ENCODE peak calls at places on chromosome 3, in nine cellular contexts. One of them, this sample, is unnamed.
A peak's percentile ranks its signal among the peaks of the same experiment; 100 is the strongest.

GRCh38 chr3:45992820-45993219 is 2.8 kb downstream of the FYCO1 start:
- DNase-seq in stimulated activated CD4-positive, alpha-beta T cell treated with anti-CD3 and anti-CD28 coated beads, Interleukin-12 subunit alpha, Interleukin-12 subunit beta, amount 100 ng/mL, for 24 hours: no peak
- DNase-seq in AG08395: peak; percentile 88
- DNase-seq in Right ventricle myocardium superior: no peak
- DNase-seq in neuronal stem cell: no peak
- DNase-seq in IMR-90: peak; percentile 63
- DNase-seq in iPS-NIHi11: no peak
- DNase-seq in fibroblast of pulmonary artery: peak; percentile 41
- DNase-seq in AG09309: peak; percentile 92
- DNase-seq in this sample: no peak

GRCh38 chr3:126156468-126156867 is 23.9 kb downstream of the ALDH1L1 start:
- DNase-seq in iPS-NIHi11: peak; percentile 56
- DNase-seq in AG08395: peak; percentile 13
- DNase-seq in fibroblast of pulmonary artery: no peak
- DNase-seq in AG09309: no peak
- DNase-seq in stimulated activated CD4-positive, alpha-beta T cell treated with anti-CD3 and anti-CD28 coated beads, Interleukin-12 subunit alpha, Interleukin-12 subunit beta, amount 100 ng/mL, for 24 hours: no peak
- DNase-seq in neuronal stem cell: no peak
- DNase-seq in IMR-90: no peak
- DNase-seq in Right ventricle myocardium superior: no peak
- DNase-seq in this sample: no peak

GRCh38 chr3:12906141-12906915 is 65.0 kb upstream of the RPL32 start:
- DNase-seq in stimulated activated CD4-positive, alpha-beta T cell treated with anti-CD3 and anti-CD28 coated beads, Interleukin-12 subunit alpha, Interleukin-12 subunit beta, amount 100 ng/mL, for 24 hours: no peak
- DNase-seq in iPS-NIHi11: no peak
- DNase-seq in Right ventricle myocardium superior: no peak
- DNase-seq in neuronal stem cell: no peak
- DNase-seq in AG09309: no peak
- DNase-seq in fibroblast of pulmonary artery: no peak
- DNase-seq in IMR-90: no peak
- DNase-seq in AG08395: no peak
- DNase-seq in this sample: no peak

GRCh38 chr3:82103241-82103640 is 341.8 kb upstream of the GBE1 start:
- DNase-seq in AG09309: no peak
- DNase-seq in fibroblast of pulmonary artery: no peak
- DNase-seq in Right ventricle myocardium superior: no peak
- DNase-seq in iPS-NIHi11: no peak
- DNase-seq in AG08395: no peak
- DNase-seq in IMR-90: no peak
- DNase-seq in stimulated activated CD4-positive, alpha-beta T cell treated with anti-CD3 and anti-CD28 coated beads, Interleukin-12 subunit alpha, Interleukin-12 subunit beta, amount 100 ng/mL, for 24 hours: no peak
- DNase-seq in neuronal stem cell: no peak
- DNase-seq in this sample: no peak

GRCh38 chr3:114651555-114651954 is 357.7 kb downstream of the TIGIT start:
- DNase-seq in Right ventricle myocardium superior: no peak
- DNase-seq in iPS-NIHi11: no peak
- DNase-seq in AG09309: no peak
- DNase-seq in stimulated activated CD4-positive, alpha-beta T cell treated with anti-CD3 and anti-CD28 coated beads, Interleukin-12 subunit alpha, Interleukin-12 subunit beta, amount 100 ng/mL, for 24 hours: no peak
- DNase-seq in neuronal stem cell: no peak
- DNase-seq in IMR-90: no peak
- DNase-seq in AG08395: no peak
- DNase-seq in fibroblast of pulmonary artery: no peak
- DNase-seq in this sample: no peak

GRCh38 chr3:155244206-155244605 is 49.3 kb downstream of the STRIT1 start:
- DNase-seq in stimulated activated CD4-positive, alpha-beta T cell treated with anti-CD3 and anti-CD28 coated beads, Interleukin-12 subunit alpha, Interleukin-12 subunit beta, amount 100 ng/mL, for 24 hours: no peak
- DNase-seq in neuronal stem cell: no peak
- DNase-seq in AG09309: no peak
- DNase-seq in IMR-90: peak; percentile 57
- DNase-seq in AG08395: no peak
- DNase-seq in Right ventricle myocardium superior: no peak
- DNase-seq in iPS-NIHi11: no peak
- DNase-seq in fibroblast of pulmonary artery: peak; percentile 50
- DNase-seq in this sample: no peak

GRCh38 chr3:14436954-14437281 is 34.5 kb downstream of the SLC6A6 start:
- DNase-seq in iPS-NIHi11: no peak
- DNase-seq in AG08395: no peak
- DNase-seq in IMR-90: no peak
- DNase-seq in stimulated activated CD4-positive, alpha-beta T cell treated with anti-CD3 and anti-CD28 coated beads, Interleukin-12 subunit alpha, Interleukin-12 subunit beta, amount 100 ng/mL, for 24 hours: no peak
- DNase-seq in Right ventricle myocardium superior: no peak
- DNase-seq in neuronal stem cell: no peak
- DNase-seq in AG09309: no peak
- DNase-seq in fibroblast of pulmonary artery: no peak
- DNase-seq in this sample: no peak

GRCh38 chr3:48662753-48663488 is at the start of gene CELSR3:
- DNase-seq in stimulated activated CD4-positive, alpha-beta T cell treated with anti-CD3 and anti-CD28 coated beads, Interleukin-12 subunit alpha, Interleukin-12 subunit beta, amount 100 ng/mL, for 24 hours: peak; percentile 11
- DNase-seq in neuronal stem cell: peak; percentile 90
- DNase-seq in fibroblast of pulmonary artery: peak; percentile 92
- DNase-seq in iPS-NIHi11: peak; percentile 73
- DNase-seq in AG08395: peak; percentile 80
- DNase-seq in IMR-90: peak; percentile 90
- DNase-seq in AG09309: peak; percentile 76
- DNase-seq in Right ventricle myocardium superior: peak; percentile 71
- DNase-seq in this sample: peak; percentile 78

GRCh38 chr3:37700849-37701248 is 160.8 kb upstream of the CTDSPL start:
- DNase-seq in fibroblast of pulmonary artery: peak; percentile 3
- DNase-seq in neuronal stem cell: no peak
- DNase-seq in iPS-NIHi11: no peak
- DNase-seq in AG09309: no peak
- DNase-seq in AG08395: peak; percentile 33
- DNase-seq in Right ventricle myocardium superior: no peak
- DNase-seq in stimulated activated CD4-positive, alpha-beta T cell treated with anti-CD3 and anti-CD28 coated beads, Interleukin-12 subunit alpha, Interleukin-12 subunit beta, amount 100 ng/mL, for 24 hours: no peak
- DNase-seq in IMR-90: no peak
- DNase-seq in this sample: no peak

GRCh38 chr3:185781759-185782158 is 43.1 kb downstream of the IGF2BP2 start:
- DNase-seq in neuronal stem cell: no peak
- DNase-seq in stimulated activated CD4-positive, alpha-beta T cell treated with anti-CD3 and anti-CD28 coated beads, Interleukin-12 subunit alpha, Interleukin-12 subunit beta, amount 100 ng/mL, for 24 hours: no peak
- DNase-seq in Right ventricle myocardium superior: no peak
- DNase-seq in fibroblast of pulmonary artery: peak; percentile 50
- DNase-seq in IMR-90: peak; percentile 90
- DNase-seq in iPS-NIHi11: no peak
- DNase-seq in AG09309: no peak
- DNase-seq in AG08395: peak; percentile 40
- DNase-seq in this sample: peak; percentile 71

GRCh38 chr3:52800079-52800478 is 5.5 kb downstream of the ITIH3 start:
- DNase-seq in stimulated activated CD4-positive, alpha-beta T cell treated with anti-CD3 and anti-CD28 coated beads, Interleukin-12 subunit alpha, Interleukin-12 subunit beta, amount 100 ng/mL, for 24 hours: no peak
- DNase-seq in fibroblast of pulmonary artery: peak; percentile 48
- DNase-seq in AG08395: no peak
- DNase-seq in neuronal stem cell: no peak
- DNase-seq in AG09309: no peak
- DNase-seq in Right ventricle myocardium superior: no peak
- DNase-seq in IMR-90: no peak
- DNase-seq in iPS-NIHi11: no peak
- DNase-seq in this sample: no peak

GRCh38 chr3:125110016-125110875 is 54.4 kb upstream of the HEG1 start:
- DNase-seq in neuronal stem cell: no peak
- DNase-seq in AG09309: peak; percentile 78
- DNase-seq in stimulated activated CD4-positive, alpha-beta T cell treated with anti-CD3 and anti-CD28 coated beads, Interleukin-12 subunit alpha, Interleukin-12 subunit beta, amount 100 ng/mL, for 24 hours: no peak
- DNase-seq in IMR-90: peak; percentile 98
- DNase-seq in Right ventricle myocardium superior: no peak
- DNase-seq in AG08395: peak; percentile 85
- DNase-seq in fibroblast of pulmonary artery: peak; percentile 83
- DNase-seq in iPS-NIHi11: no peak
- DNase-seq in this sample: peak; percentile 90

This sample was measured in brain microvascular endothelial cell.